ENCODE peak calls at places on chromosomes 3 and 15, in six cellular contexts. P, O, B, E, C and D are unnamed samples.
A peak's percentile ranks its signal among the peaks of the same experiment; 100 is the strongest.

GRCh38 chr15:52879862-52880261 is 89.7 kb upstream of the ONECUT1 start:
- DNase-seq in C (peak; percentile 35), P (no peak), B (no peak), O (no peak), E (no peak), D (no peak)

GRCh38 chr15:63083046-63083445 is 38.6 kb upstream of the LACTB start:
- DNase-seq in C (no peak), E (no peak), B (no peak), P (no peak), O (no peak), D (no peak)

GRCh38 chr3:149736180-149737100 is 15.8 kb downstream of the COMMD2 start:
- DNase-seq in E (peak; percentile 55), P (no peak), B (no peak), O (peak; percentile 70), C (no peak), D (no peak)

GRCh38 chr3:128432898-128433629 is 33.6 kb downstream of the DNAJB8 start:
- DNase-seq in E (peak; percentile 21), B (no peak), C (no peak), O (no peak), P (no peak), D (peak; percentile 66)

GRCh38 chr3:41881233-41881821 is 80.6 kb downstream of the ULK4 start:
- DNase-seq in O (peak; percentile 66), B (no peak), E (peak; percentile 66), P (peak; percentile 23), C (no peak), D (no peak)

GRCh38 chr3:81666502-81667121 is 94.8 kb downstream of the GBE1 start:
- DNase-seq in O (peak; percentile 64), B (no peak), E (peak; percentile 42), C (no peak), P (peak; percentile 19), D (peak; percentile 25)

GRCh38 chr3:64546856-64547255 is 140.9 kb downstream of the ADAMTS9 start:
- DNase-seq in P (no peak), B (no peak), E (no peak), C (no peak), O (no peak), D (no peak)

GRCh38 chr15:89674526-89674925 is 4.6 kb downstream of the PLIN1 start:
- DNase-seq in P (no peak), O (no peak), B (no peak), E (no peak), C (no peak), D (no peak)

GRCh38 chr3:190077646-190078045 is 43.1 kb downstream of the P3H2 start:
- DNase-seq in O (peak; percentile 35), B (no peak), P (no peak), C (no peak), E (no peak), D (no peak)

GRCh38 chr15:48645558-48646330 is at the start of gene FBN1:
- DNase-seq in C (peak; percentile 36), O (peak; percentile 95), B (peak; percentile 85), E (peak; percentile 91), P (peak; percentile 4), D (peak; percentile 77)

GRCh38 chr15:79562538-79563298 is 130.6 kb downstream of the MINAR1 start:
- DNase-seq in P (no peak), E (no peak), C (no peak), B (no peak), O (no peak), D (no peak)

GRCh38 chr3:188631291-188632010 is 477.5 kb downstream of the LPP start:
- DNase-seq in O (peak; percentile 58), B (no peak), E (no peak), P (no peak), C (no peak), D (no peak)

GRCh38 chr3:11377726-11378125 is 105.5 kb downstream of the ATG7 start:
- DNase-seq in B (no peak), E (no peak), P (no peak), O (no peak), C (no peak), D (no peak)

GRCh38 chr15:37891754-37892368 is 42.6 kb upstream of the TMCO5A start:
- DNase-seq in B (peak; percentile 25), E (peak; percentile 51), P (peak; percentile 47), C (peak; percentile 11), O (peak; percentile 64), D (peak; percentile 51)

GRCh38 chr3:23575697-23576096 is 230.1 kb upstream of the UBE2E1 start:
- DNase-seq in P (peak; percentile 16), E (no peak), C (no peak), O (peak; percentile 45), B (no peak), D (no peak)

GRCh38 chr15:44636976-44637375 is 26.5 kb downstream of the SPG11 start:
- DNase-seq in O (no peak), C (no peak), B (no peak), E (no peak), P (no peak), D (no peak)

GRCh38 chr15:89385596-89386242 is 51.1 kb upstream of the POLG start:
- DNase-seq in B (no peak), E (peak; percentile 79), O (no peak), C (no peak), P (no peak), D (no peak)

GRCh38 chr15:99104788-99105515 is at the start of gene SYNM:
- DNase-seq in P (peak; percentile 85), E (peak; percentile 68), O (peak; percentile 56), C (peak; percentile 67), B (peak; percentile 93), D (peak; percentile 99)

GRCh38 chr3:148598619-148599018 is 99.1 kb upstream of the AGTR1 start:
- DNase-seq in O (no peak), C (no peak), E (peak; percentile 37), B (no peak), P (no peak), D (no peak)

GRCh38 chr3:183662099-183662498 is 26.7 kb downstream of the KLHL24 start:
- DNase-seq in B (no peak), E (no peak), O (no peak), P (no peak), C (no peak), D (no peak)

GRCh38 chr3:46127503-46127902 is 80.6 kb downstream of the CCR1 start:
- DNase-seq in E (peak; percentile 81), C (no peak), P (no peak), O (peak; percentile 84), B (no peak), D (no peak)